ENCODE peak calls at places on chromosomes 5 and 9, in four cellular contexts. One of them, this sample, is unnamed.

GRCh38 chr5:125477586-125477975 is 731.1 kb upstream of the ZNF608 start:
- DNase-seq in fibroblast of the aortic adventitia: no peak
- DNase-seq in neural crest cell: no peak
- DNase-seq in left ventricle myocardium inferior: no peak
- DNase-seq in this sample: no peak

GRCh38 chr9:72477862-72478564 is 43.4 kb upstream of the TMC1 start:
- DNase-seq in fibroblast of the aortic adventitia: peak
- DNase-seq in neural crest cell: no peak
- DNase-seq in left ventricle myocardium inferior: no peak
- DNase-seq in this sample: no peak

GRCh38 chr5:95610546-95610945 is 9.3 kb upstream of the GPR150 start:
- DNase-seq in fibroblast of the aortic adventitia: no peak
- DNase-seq in neural crest cell: no peak
- DNase-seq in left ventricle myocardium inferior: no peak
- DNase-seq in this sample: no peak

GRCh38 chr9:123081824-123082223 is 48.4 kb downstream of the GPR21 start:
- DNase-seq in fibroblast of the aortic adventitia: peak
- DNase-seq in neural crest cell: peak
- DNase-seq in left ventricle myocardium inferior: no peak
- DNase-seq in this sample: no peak

GRCh38 chr9:110050925-110051355 is 157.0 kb downstream of the C9orf152 start:
- DNase-seq in fibroblast of the aortic adventitia: peak
- DNase-seq in neural crest cell: no peak
- DNase-seq in left ventricle myocardium inferior: no peak
- DNase-seq in this sample: no peak

GRCh38 chr5:35066260-35066795 is 18.6 kb upstream of the AGXT2 start:
- DNase-seq in fibroblast of the aortic adventitia: no peak
- DNase-seq in neural crest cell: no peak
- DNase-seq in left ventricle myocardium inferior: no peak
- DNase-seq in this sample: no peak

GRCh38 chr9:133460405-133461175 is 812 bp downstream of the CACFD1 start:
- DNase-seq in fibroblast of the aortic adventitia: peak
- DNase-seq in neural crest cell: no peak
- DNase-seq in left ventricle myocardium inferior: no peak
- DNase-seq in this sample: no peak

GRCh38 chr9:2622361-2623045 is 916 bp downstream of the VLDLR start:
- DNase-seq in fibroblast of the aortic adventitia: peak
- DNase-seq in neural crest cell: peak
- DNase-seq in left ventricle myocardium inferior: peak
- DNase-seq in this sample: peak

GRCh38 chr9:38380872-38381534 is 11.5 kb upstream of the ALDH1B1 start:
- DNase-seq in fibroblast of the aortic adventitia: no peak
- DNase-seq in neural crest cell: no peak
- DNase-seq in left ventricle myocardium inferior: no peak
- DNase-seq in this sample: no peak

GRCh38 chr5:135308752-135309151 is 90.3 kb downstream of the MACROH2A1 start:
- DNase-seq in fibroblast of the aortic adventitia: no peak
- DNase-seq in neural crest cell: no peak
- DNase-seq in left ventricle myocardium inferior: no peak
- DNase-seq in this sample: peak

GRCh38 chr5:132323202-132323601 is 29.0 kb downstream of the SLC22A4 start:
- DNase-seq in fibroblast of the aortic adventitia: no peak
- DNase-seq in neural crest cell: no peak
- DNase-seq in left ventricle myocardium inferior: no peak
- DNase-seq in this sample: no peak

GRCh38 chr5:71475788-71476384 is 20.4 kb downstream of the BDP1 start:
- DNase-seq in fibroblast of the aortic adventitia: peak
- DNase-seq in neural crest cell: no peak
- DNase-seq in left ventricle myocardium inferior: no peak
- DNase-seq in this sample: no peak

GRCh38 chr9:98146101-98146991 is 27.3 kb upstream of the TRIM14 start:
- DNase-seq in fibroblast of the aortic adventitia: peak
- DNase-seq in neural crest cell: no peak
- DNase-seq in left ventricle myocardium inferior: peak
- DNase-seq in this sample: no peak

GRCh38 chr5:118554991-118555390 is 433.4 kb downstream of the DTWD2 start:
- DNase-seq in fibroblast of the aortic adventitia: no peak
- DNase-seq in neural crest cell: no peak
- DNase-seq in left ventricle myocardium inferior: no peak
- DNase-seq in this sample: no peak

GRCh38 chr9:94952553-94953373 is 226.3 kb downstream of the AOPEP start:
- DNase-seq in fibroblast of the aortic adventitia: peak
- DNase-seq in neural crest cell: no peak
- DNase-seq in left ventricle myocardium inferior: no peak
- DNase-seq in this sample: no peak

GRCh38 chr5:65037845-65038815 is 269.4 kb downstream of the CWC27 start:
- DNase-seq in fibroblast of the aortic adventitia: no peak
- DNase-seq in neural crest cell: no peak
- DNase-seq in left ventricle myocardium inferior: no peak
- DNase-seq in this sample: no peak

GRCh38 chr9:79569814-79570448 is 1.8 kb upstream of the TLE4 start:
- DNase-seq in fibroblast of the aortic adventitia: no peak
- DNase-seq in neural crest cell: no peak
- DNase-seq in left ventricle myocardium inferior: no peak
- DNase-seq in this sample: no peak

GRCh38 chr5:72194846-72195245 is 87.6 kb downstream of the MAP1B start:
- DNase-seq in fibroblast of the aortic adventitia: no peak
- DNase-seq in neural crest cell: no peak
- DNase-seq in left ventricle myocardium inferior: no peak
- DNase-seq in this sample: no peak

GRCh38 chr5:132656774-132657355 is 1.1 kb upstream of the IL13 start:
- DNase-seq in fibroblast of the aortic adventitia: no peak
- DNase-seq in neural crest cell: no peak
- DNase-seq in left ventricle myocardium inferior: no peak
- DNase-seq in this sample: peak

GRCh38 chr5:181059297-181060230 is 19.5 kb downstream of the BTNL9 start:
- DNase-seq in fibroblast of the aortic adventitia: no peak
- DNase-seq in neural crest cell: no peak
- DNase-seq in left ventricle myocardium inferior: no peak
- DNase-seq in this sample: no peak

GRCh38 chr9:30198463-30199309 is 2185.8 kb upstream of the ACO1 start:
- DNase-seq in fibroblast of the aortic adventitia: no peak
- DNase-seq in neural crest cell: no peak
- DNase-seq in left ventricle myocardium inferior: no peak
- DNase-seq in this sample: no peak

GRCh38 chr9:125119643-125120286 is 23.6 kb downstream of the SCAI start:
- DNase-seq in fibroblast of the aortic adventitia: peak
- DNase-seq in neural crest cell: no peak
- DNase-seq in left ventricle myocardium inferior: no peak
- DNase-seq in this sample: no peak

GRCh38 chr9:38387751-38388150 is 4.8 kb upstream of the ALDH1B1 start:
- DNase-seq in fibroblast of the aortic adventitia: no peak
- DNase-seq in neural crest cell: no peak
- DNase-seq in left ventricle myocardium inferior: no peak
- DNase-seq in this sample: no peak

GRCh38 chr5:156920861-156921431 is 42.1 kb downstream of the TIMD4 start:
- DNase-seq in fibroblast of the aortic adventitia: no peak
- DNase-seq in neural crest cell: no peak
- DNase-seq in left ventricle myocardium inferior: no peak
- DNase-seq in this sample: no peak

GRCh38 chr5:139765409-139766217 is 30.0 kb upstream of the PSD2 start:
- DNase-seq in fibroblast of the aortic adventitia: peak
- DNase-seq in neural crest cell: peak
- DNase-seq in left ventricle myocardium inferior: peak
- DNase-seq in this sample: peak

GRCh38 chr5:169197343-169197742 is 103.6 kb downstream of the SLIT3 start:
- DNase-seq in fibroblast of the aortic adventitia: peak
- DNase-seq in neural crest cell: no peak
- DNase-seq in left ventricle myocardium inferior: no peak
- DNase-seq in this sample: no peak

GRCh38 chr5:56545016-56545415 is 270.3 kb upstream of the MAP3K1 start:
- DNase-seq in fibroblast of the aortic adventitia: no peak
- DNase-seq in neural crest cell: no peak
- DNase-seq in left ventricle myocardium inferior: no peak
- DNase-seq in this sample: no peak

GRCh38 chr9:129936222-129936621 is 101.0 kb downstream of the USP20 start:
- DNase-seq in fibroblast of the aortic adventitia: no peak
- DNase-seq in neural crest cell: no peak
- DNase-seq in left ventricle myocardium inferior: no peak
- DNase-seq in this sample: no peak

GRCh38 chr9:94606641-94607339 is 13.2 kb upstream of the FBP2 start:
- DNase-seq in fibroblast of the aortic adventitia: no peak
- DNase-seq in neural crest cell: no peak
- DNase-seq in left ventricle myocardium inferior: no peak
- DNase-seq in this sample: no peak

GRCh38 chr5:141910271-141910673 is 13.4 kb upstream of the DELE1 start:
- DNase-seq in fibroblast of the aortic adventitia: peak
- DNase-seq in neural crest cell: no peak
- DNase-seq in left ventricle myocardium inferior: no peak
- DNase-seq in this sample: no peak

DNA sequence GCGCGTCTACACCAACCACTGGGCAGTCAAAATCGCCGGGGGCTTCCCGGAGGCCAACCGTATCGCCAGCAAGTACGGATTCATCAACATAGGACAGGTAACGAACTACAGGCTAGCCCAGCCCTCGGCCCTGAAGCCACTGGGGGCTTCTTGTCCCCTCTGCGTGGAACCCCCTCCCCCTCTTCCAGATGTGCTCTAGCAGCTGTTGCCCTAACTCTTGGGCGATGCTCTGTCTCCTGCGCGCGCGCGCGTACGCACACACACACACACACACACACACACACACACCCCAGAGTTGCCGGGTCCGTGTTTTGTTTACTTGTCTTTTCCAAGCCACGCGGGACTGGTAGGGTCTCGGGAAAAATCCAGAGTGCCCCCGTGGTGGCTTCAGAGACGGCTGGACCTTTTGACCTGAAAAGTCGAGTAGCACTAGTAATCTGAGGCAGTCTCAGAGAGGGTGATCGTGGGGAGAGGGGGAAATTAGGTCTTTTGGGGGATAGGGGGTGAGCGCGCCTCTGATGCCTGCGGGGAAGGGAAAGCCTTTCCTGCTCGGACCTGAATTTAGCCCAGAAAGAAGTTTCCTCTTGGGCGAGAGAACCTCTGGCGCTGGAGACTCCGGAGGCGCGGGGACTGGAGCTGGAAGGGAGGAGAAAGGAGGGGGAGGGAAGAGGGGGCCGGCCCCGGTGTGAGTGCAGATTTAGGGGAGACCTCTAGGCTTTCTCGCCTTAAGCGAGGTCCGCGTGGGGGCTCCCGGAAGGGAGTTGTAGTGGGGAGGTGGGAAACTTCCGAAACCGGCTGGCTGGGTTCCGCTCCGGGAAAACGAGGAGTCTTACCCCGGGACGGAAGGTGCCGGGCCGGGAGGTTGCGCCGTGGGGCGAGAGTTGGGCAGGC is 1.0 kb downstream of the PCSK5 start:
- DNase-seq in fibroblast of the aortic adventitia: peak
- DNase-seq in neural crest cell: peak
- DNase-seq in left ventricle myocardium inferior: peak
- DNase-seq in this sample: peak
- TF ChIP-seq CTCF in fibroblast of the aortic adventitia: no peak
- TF ChIP-seq CTCF in neural crest cell: no peak
- TF ChIP-seq CTCF in left ventricle myocardium inferior: no peak
- TF ChIP-seq CTCF in this sample: no peak

DNA sequence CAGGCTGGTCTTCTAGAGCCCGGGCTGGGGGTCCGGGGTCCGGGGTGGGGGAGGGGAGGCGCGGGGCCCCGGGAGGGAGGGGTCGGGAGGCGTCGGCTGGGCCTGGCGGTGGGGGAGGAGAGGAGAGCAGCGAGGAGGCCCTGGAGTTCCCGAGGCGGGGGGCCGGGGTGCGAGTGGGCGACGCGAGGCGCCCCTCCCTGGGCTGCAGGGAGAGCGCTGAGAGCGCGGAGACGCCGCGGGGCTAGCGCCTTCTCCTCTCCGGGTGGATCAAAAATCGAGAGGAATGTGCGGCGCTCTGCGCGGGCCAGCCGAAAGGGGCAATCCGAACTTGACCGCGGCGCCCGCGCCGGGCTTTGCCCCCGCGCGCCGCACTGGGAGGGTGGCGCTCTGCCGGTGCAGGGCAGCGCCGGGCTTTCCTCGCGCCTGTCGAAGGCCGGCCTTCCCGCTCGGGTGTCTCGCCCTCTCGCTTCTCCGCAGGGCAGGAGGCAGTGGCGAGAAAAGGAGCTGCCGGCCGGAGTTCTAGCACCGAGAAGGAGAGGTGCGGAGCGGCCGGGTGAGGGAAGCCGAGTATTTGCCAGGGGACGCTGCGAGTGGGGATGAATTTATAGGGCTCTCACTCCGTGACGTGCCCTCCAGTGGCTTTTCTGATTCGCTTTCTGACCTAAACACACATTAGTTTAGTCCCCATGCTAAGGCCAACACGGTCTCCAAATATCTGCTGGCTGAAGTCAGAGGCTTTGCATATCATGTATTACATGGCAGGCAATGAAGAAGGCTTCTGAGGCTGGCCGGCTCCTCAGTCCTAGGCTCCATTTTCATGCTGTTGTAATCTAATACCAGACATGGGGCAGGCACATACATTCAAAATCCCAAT is at the start of gene GDNF:
- DNase-seq in fibroblast of the aortic adventitia: peak
- DNase-seq in neural crest cell: peak
- DNase-seq in left ventricle myocardium inferior: peak
- DNase-seq in this sample: peak
- TF ChIP-seq CTCF in fibroblast of the aortic adventitia: peak
- TF ChIP-seq CTCF in neural crest cell: peak
- TF ChIP-seq CTCF in left ventricle myocardium inferior: peak
- TF ChIP-seq CTCF in this sample: peak

DNA sequence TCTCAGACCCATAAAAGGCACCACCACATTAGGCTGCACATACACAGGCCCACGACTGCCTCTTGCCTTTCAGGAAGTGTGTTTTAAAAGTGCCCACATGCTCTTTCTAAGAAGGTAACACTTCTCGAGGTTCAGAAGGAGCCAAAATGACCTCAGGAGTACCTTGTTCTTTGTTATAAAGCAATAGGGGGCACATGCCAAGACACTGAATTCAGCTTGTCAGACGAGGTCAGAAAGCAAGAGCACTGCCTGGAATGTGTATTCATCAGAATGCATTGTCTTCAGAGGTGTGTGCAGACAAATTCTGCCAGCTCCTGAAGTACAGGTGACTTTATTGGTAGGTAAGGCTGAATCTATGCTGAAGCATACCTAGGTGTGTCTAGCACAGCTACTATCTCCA is 114.5 kb upstream of the IRX1 start:
- DNase-seq in fibroblast of the aortic adventitia: no peak
- DNase-seq in neural crest cell: no peak
- DNase-seq in left ventricle myocardium inferior: no peak
- DNase-seq in this sample: no peak
- TF ChIP-seq CTCF in fibroblast of the aortic adventitia: no peak
- TF ChIP-seq CTCF in neural crest cell: no peak
- TF ChIP-seq CTCF in left ventricle myocardium inferior: no peak
- TF ChIP-seq CTCF in this sample: no peak

GRCh38 chr9:7234144-7234543 is 476.4 kb downstream of the KDM4C start:
- DNase-seq in fibroblast of the aortic adventitia: peak
- DNase-seq in neural crest cell: peak
- DNase-seq in left ventricle myocardium inferior: no peak
- DNase-seq in this sample: no peak
- TF ChIP-seq CTCF in fibroblast of the aortic adventitia: peak
- TF ChIP-seq CTCF in neural crest cell: peak
- TF ChIP-seq CTCF in left ventricle myocardium inferior: peak
- TF ChIP-seq CTCF in this sample: peak

DNA sequence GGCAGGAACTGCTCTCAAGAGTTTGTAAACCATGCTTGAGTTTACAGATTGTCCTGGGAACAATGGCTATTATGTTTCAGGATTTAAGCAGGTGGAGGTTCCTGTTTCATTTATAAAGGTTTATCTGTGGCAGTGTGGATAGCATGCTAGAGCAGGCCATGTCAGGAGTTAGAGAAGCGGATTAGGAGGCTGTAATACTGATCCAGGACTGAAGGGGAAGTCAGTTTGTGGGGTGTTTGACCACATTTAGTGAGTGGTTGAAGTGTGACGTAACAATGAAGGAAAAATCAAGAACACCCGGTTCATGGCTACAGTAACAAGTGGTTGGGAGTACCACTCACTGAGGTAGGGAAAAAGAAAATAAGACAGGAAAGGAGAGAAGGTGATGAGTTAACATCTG is 299.0 kb downstream of the TLR4 start:
- DNase-seq in fibroblast of the aortic adventitia: no peak
- DNase-seq in neural crest cell: no peak
- DNase-seq in left ventricle myocardium inferior: no peak
- DNase-seq in this sample: no peak
- TF ChIP-seq CTCF in fibroblast of the aortic adventitia: no peak
- TF ChIP-seq CTCF in neural crest cell: no peak
- TF ChIP-seq CTCF in left ventricle myocardium inferior: no peak
- TF ChIP-seq CTCF in this sample: no peak

This sample was measured in type B pancreatic cell.